ENCODE peak calls at places on chromosomes 6 and 20, in six cellular contexts. One of them, this sample, is unnamed.

GRCh38 chr6:83464741-83465140 is 33.9 kb upstream of the ME1 start:
- DNase-seq in neural progenitor cell: no peak
- DNase-seq in lung: no peak
- DNase-seq in HCT116: no peak
- DNase-seq in IMR-90: no peak
- DNase-seq in HL-60: no peak
- DNase-seq in this sample: peak; percentile 68

GRCh38 chr6:112279044-112279916 is 24.9 kb upstream of the LAMA4 start:
- DNase-seq in neural progenitor cell: no peak
- DNase-seq in lung: no peak
- DNase-seq in HCT116: no peak
- DNase-seq in IMR-90: peak; percentile 33
- DNase-seq in HL-60: no peak
- DNase-seq in this sample: no peak

GRCh38 chr20:17867119-17867518 is 101.5 kb downstream of the SNX5 start:
- DNase-seq in neural progenitor cell: no peak
- DNase-seq in lung: no peak
- DNase-seq in HCT116: no peak
- DNase-seq in IMR-90: no peak
- DNase-seq in HL-60: no peak
- DNase-seq in this sample: no peak

GRCh38 chr6:81515562-81516453 is 236.7 kb downstream of the TENT5A start:
- DNase-seq in neural progenitor cell: no peak
- DNase-seq in lung: no peak
- DNase-seq in HCT116: no peak
- DNase-seq in IMR-90: peak; percentile 47
- DNase-seq in HL-60: no peak
- DNase-seq in this sample: no peak

GRCh38 chr6:170097505-170098427 is 193.1 kb downstream of the DLL1 start:
- DNase-seq in neural progenitor cell: no peak
- DNase-seq in lung: no peak
- DNase-seq in HCT116: no peak
- DNase-seq in IMR-90: no peak
- DNase-seq in HL-60: no peak
- DNase-seq in this sample: no peak

GRCh38 chr20:9338101-9338500 is 176.3 kb upstream of the LAMP5 start:
- DNase-seq in neural progenitor cell: no peak
- DNase-seq in lung: no peak
- DNase-seq in HCT116: no peak
- DNase-seq in IMR-90: no peak
- DNase-seq in HL-60: no peak
- DNase-seq in this sample: no peak

GRCh38 chr6:44059359-44060342 is 67.6 kb downstream of the MRPL14 start:
- DNase-seq in neural progenitor cell: no peak
- DNase-seq in lung: no peak
- DNase-seq in HCT116: no peak
- DNase-seq in IMR-90: peak; percentile 59
- DNase-seq in HL-60: peak; percentile 94
- DNase-seq in this sample: no peak

GRCh38 chr20:18388860-18389259 is 78.0 kb downstream of the DZANK1 start:
- DNase-seq in neural progenitor cell: no peak
- DNase-seq in lung: no peak
- DNase-seq in HCT116: peak; percentile 7
- DNase-seq in IMR-90: peak; percentile 77
- DNase-seq in HL-60: no peak
- DNase-seq in this sample: peak; percentile 69

GRCh38 chr6:142420822-142421221 is 119.0 kb downstream of the ADGRG6 start:
- DNase-seq in neural progenitor cell: no peak
- DNase-seq in lung: no peak
- DNase-seq in HCT116: no peak
- DNase-seq in IMR-90: no peak
- DNase-seq in HL-60: no peak
- DNase-seq in this sample: no peak

GRCh38 chr6:3770023-3770422 is 18.5 kb upstream of the PXDC1 start:
- DNase-seq in neural progenitor cell: peak; percentile 33
- DNase-seq in lung: no peak
- DNase-seq in HCT116: no peak
- DNase-seq in IMR-90: no peak
- DNase-seq in HL-60: no peak
- DNase-seq in this sample: no peak

GRCh38 chr6:157240960-157241311 is 82.4 kb downstream of the TMEM242 start:
- DNase-seq in neural progenitor cell: no peak
- DNase-seq in lung: no peak
- DNase-seq in HCT116: no peak
- DNase-seq in IMR-90: no peak
- DNase-seq in HL-60: no peak
- DNase-seq in this sample: no peak

GRCh38 chr20:50713677-50714101 is 17.7 kb upstream of the PARD6B start:
- DNase-seq in neural progenitor cell: peak; percentile 49
- DNase-seq in lung: no peak
- DNase-seq in HCT116: no peak
- DNase-seq in IMR-90: peak; percentile 61
- DNase-seq in HL-60: no peak
- DNase-seq in this sample: no peak

GRCh38 chr6:136016228-136017225 is 165.0 kb downstream of the PDE7B start:
- DNase-seq in neural progenitor cell: no peak
- DNase-seq in lung: no peak
- DNase-seq in HCT116: no peak
- DNase-seq in IMR-90: no peak
- DNase-seq in HL-60: no peak
- DNase-seq in this sample: no peak

DNA sequence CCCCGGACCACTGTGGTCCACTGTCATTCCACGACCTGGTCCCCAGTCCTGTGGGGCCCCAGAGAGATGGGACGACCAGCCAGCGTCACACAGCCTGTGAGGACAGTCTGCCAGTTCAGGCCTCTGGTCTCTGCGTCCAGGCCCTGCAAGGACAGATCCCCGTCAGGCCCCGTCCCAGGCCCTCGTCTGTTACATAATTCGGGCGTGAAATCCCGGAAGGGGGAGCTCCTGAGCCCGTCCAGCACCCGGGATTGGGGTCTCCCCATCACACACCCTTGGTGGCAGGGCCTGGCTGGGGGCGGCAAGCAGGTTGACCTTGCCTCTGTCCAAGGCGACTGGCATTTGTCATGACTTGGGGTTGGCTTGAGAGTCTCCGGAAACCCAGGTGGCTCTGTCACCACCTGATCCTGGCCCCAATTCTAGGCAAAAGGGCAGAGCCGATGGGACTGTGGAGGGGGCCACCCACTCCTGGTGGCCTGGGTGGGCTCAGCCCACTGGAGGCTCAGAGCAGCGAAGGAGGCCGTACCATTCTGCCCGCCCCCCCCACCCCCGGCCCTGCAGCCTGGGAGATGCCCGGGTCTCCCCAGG is 73.8 kb upstream of the GATA5 start:
- DNase-seq in neural progenitor cell: peak; percentile 32
- DNase-seq in lung: no peak
- DNase-seq in HCT116: no peak
- DNase-seq in IMR-90: no peak
- DNase-seq in HL-60: no peak
- DNase-seq in this sample: no peak
- H3K27ac ChIP-seq in neural progenitor cell: no peak overlapping the region
- H3K27ac ChIP-seq in lung: no peak overlapping the region
- H3K27ac ChIP-seq in HCT116: no peak overlapping the region
- H3K27ac ChIP-seq in IMR-90: no peak overlapping the region
- H3K27ac ChIP-seq in HL-60: no peak overlapping the region
- H3K27ac ChIP-seq in this sample: no peak overlapping the region

DNA sequence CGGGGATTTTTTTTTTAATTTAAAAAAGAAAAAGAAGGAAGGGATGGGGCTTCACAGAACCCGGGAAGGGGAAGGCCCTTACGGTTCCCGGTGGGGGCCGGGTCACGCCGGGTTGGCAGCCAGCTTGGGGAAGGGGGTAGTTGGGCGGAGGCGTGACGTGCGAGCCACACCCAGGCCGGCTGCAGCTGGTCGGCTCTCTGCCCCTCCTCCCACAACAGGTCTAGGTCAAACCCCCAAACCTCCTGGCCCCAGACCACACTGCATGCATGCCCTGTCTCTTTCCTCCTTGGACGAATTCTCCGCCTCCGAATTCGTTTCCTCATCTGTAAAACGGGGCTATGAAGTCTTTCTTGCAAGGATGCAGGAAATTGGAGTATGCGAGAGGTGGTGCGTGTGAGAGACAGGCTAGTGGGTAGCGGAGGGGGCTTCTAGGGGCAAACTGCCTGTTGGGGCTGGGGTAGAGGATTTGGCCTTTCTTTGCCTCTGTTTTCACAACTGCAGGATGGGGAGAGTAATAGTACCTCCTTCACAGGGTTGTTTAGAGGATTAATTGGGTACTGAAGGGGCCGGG is 835 bp downstream of the HCK start:
- DNase-seq in neural progenitor cell: peak; percentile 42
- DNase-seq in lung: peak; percentile 69
- DNase-seq in HCT116: no peak
- DNase-seq in IMR-90: no peak
- DNase-seq in HL-60: peak; percentile 78
- DNase-seq in this sample: no peak
- H3K27ac ChIP-seq in neural progenitor cell: no peak overlapping the region
- H3K27ac ChIP-seq in lung: peak overlapping the region; percentile 21
- H3K27ac ChIP-seq in HCT116: no peak overlapping the region
- H3K27ac ChIP-seq in IMR-90: no peak overlapping the region
- H3K27ac ChIP-seq in HL-60: peak overlapping the region; percentile 88
- H3K27ac ChIP-seq in this sample: no peak overlapping the region

GRCh38 chr6:16174368-16175078 is 45.6 kb downstream of the MYLIP start:
- DNase-seq in neural progenitor cell: peak; percentile 58
- DNase-seq in lung: no peak
- DNase-seq in HCT116: no peak
- DNase-seq in IMR-90: no peak
- DNase-seq in HL-60: no peak
- DNase-seq in this sample: no peak
- H3K27ac ChIP-seq in neural progenitor cell: peak overlapping the region; percentile 19
- H3K27ac ChIP-seq in lung: no peak overlapping the region
- H3K27ac ChIP-seq in HCT116: no peak overlapping the region
- H3K27ac ChIP-seq in IMR-90: no peak overlapping the region
- H3K27ac ChIP-seq in HL-60: no peak overlapping the region
- H3K27ac ChIP-seq in this sample: no peak overlapping the region

GRCh38 chr6:56992703-56993102 is 37.8 kb downstream of the BEND6 start:
- DNase-seq in neural progenitor cell: no peak
- DNase-seq in lung: no peak
- DNase-seq in HCT116: no peak
- DNase-seq in IMR-90: peak; percentile 3
- DNase-seq in HL-60: no peak
- DNase-seq in this sample: no peak
- H3K27ac ChIP-seq in neural progenitor cell: no peak overlapping the region
- H3K27ac ChIP-seq in lung: no peak overlapping the region
- H3K27ac ChIP-seq in HCT116: no peak overlapping the region
- H3K27ac ChIP-seq in IMR-90: no peak overlapping the region
- H3K27ac ChIP-seq in HL-60: no peak overlapping the region
- H3K27ac ChIP-seq in this sample: no peak overlapping the region